ENCODE peak calls at places on chromosomes 11 and 22, in seven cellular contexts. B, T, Q, N, R, S and P are unnamed samples.

GRCh38 chr22:39545310-39546063 is 12.9 kb upstream of the RPS19BP1 start:
- DNase-seq in B (peak), Q (peak), T (peak), R (no peak), S (no peak), N (no peak), P (no peak)

GRCh38 chr11:117862019-117862725 is 14.3 kb downstream of the FXYD6 start:
- DNase-seq in B (no peak), T (no peak), R (no peak), N (no peak), S (no peak), Q (no peak), P (no peak)

GRCh38 chr22:48559647-48560388 is 1267.9 kb downstream of the BRD1 start:
- DNase-seq in T (no peak), S (no peak), B (no peak), N (no peak), R (no peak), Q (no peak), P (no peak)

GRCh38 chr11:106974831-106975230 is 43.4 kb downstream of the GUCY1A2 start:
- DNase-seq in B (no peak), S (no peak), N (peak), Q (no peak), T (no peak), R (no peak), P (no peak)

GRCh38 chr22:17910561-17911311 is 113.6 kb downstream of the MICAL3 start:
- DNase-seq in S (peak), T (peak), Q (peak), R (no peak), B (peak), N (peak), P (peak)

GRCh38 chr22:38751422-38752346 is 4.1 kb downstream of the SUN2 start:
- DNase-seq in T (no peak), N (peak), Q (no peak), S (no peak), R (peak), B (no peak), P (no peak)

GRCh38 chr11:61332266-61332822 is 561 bp downstream of the DDB1 start:
- DNase-seq in Q (peak), S (no peak), T (peak), B (peak), N (peak), R (no peak), P (peak)

GRCh38 chr11:113046866-113047265 is 85.6 kb downstream of the NCAM1 start:
- DNase-seq in N (no peak), B (no peak), Q (no peak), R (no peak), S (no peak), T (no peak), P (no peak)

GRCh38 chr11:71505781-71506180 is 21.3 kb upstream of the KRTAP5-7 start:
- DNase-seq in N (no peak), T (no peak), R (no peak), B (no peak), S (no peak), Q (no peak), P (no peak)

GRCh38 chr11:83220279-83220678 is 26.8 kb downstream of the ANKRD42 start:
- DNase-seq in B (no peak), R (no peak), N (peak), Q (no peak), T (peak), S (no peak), P (no peak)

GRCh38 chr11:116680349-116681125 is 92.2 kb downstream of the BUD13 start:
- DNase-seq in B (no peak), T (no peak), Q (no peak), S (no peak), N (no peak), R (no peak), P (no peak)

GRCh38 chr11:94020777-94021615 is at the start of gene HEPHL1:
- DNase-seq in T (no peak), N (peak), Q (no peak), R (peak), B (no peak), S (no peak), P (no peak)

DNA sequence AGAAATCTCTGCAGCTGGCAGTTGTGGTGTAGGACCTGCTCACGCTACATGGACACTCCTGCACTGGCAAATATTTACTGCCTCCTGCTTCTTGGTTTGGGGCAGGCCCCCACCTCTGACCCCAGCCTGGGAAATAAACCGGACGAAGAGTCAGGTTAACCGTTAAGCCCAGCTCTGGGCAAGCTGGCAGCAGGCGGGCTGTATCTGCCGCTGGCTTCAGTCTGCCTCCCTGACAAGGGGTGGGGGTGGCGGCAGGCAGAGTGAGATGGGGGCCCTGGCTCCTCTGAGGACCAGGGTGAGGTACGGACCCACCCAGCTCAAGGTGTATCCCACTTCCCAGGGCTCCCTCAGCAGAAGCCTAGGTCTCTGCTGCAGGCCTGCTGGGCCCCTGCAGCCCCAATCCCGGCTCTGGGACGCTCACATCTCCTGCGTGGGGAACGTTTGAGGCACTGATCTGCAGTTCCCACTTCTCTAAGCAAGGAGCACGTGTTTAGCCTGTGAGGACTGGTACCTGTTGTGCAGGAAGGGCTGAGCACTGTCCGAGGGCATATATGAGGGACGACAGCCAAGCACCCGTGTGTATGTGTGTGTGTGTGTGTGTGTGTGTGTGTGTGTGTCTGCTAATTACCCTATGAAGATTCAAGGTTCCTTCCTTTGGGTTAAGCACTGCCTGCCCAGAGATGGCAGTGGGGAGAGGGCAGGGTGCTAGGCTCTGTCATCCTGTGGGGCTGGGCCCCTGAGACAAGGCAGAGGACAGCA is 1.1 kb upstream of the LRRC75B start:
- DNase-seq in S (no peak), N (no peak), B (no peak), R (no peak), Q (no peak), T (no peak), P (no peak)
- H3K27ac ChIP-seq in S (no peak), N (no peak), B (no peak), R (no peak), Q (peak), T (no peak), P (no peak)

GRCh38 chr11:65021509-65021908 is 5.7 kb upstream of the SNX15 start:
- DNase-seq in Q (no peak), B (no peak), R (no peak), T (no peak), N (no peak), S (no peak), P (no peak)

GRCh38 chr11:65032216-65032615 is 5.0 kb downstream of the SNX15 start:
- DNase-seq in B (no peak), S (no peak), Q (no peak), N (no peak), R (no peak), T (no peak), P (no peak)

GRCh38 chr11:65026810-65027209 is 429 bp upstream of the SNX15 start:
- DNase-seq in R (peak), N (no peak), Q (no peak), S (no peak), T (no peak), B (no peak), P (no peak)

GRCh38 chr11:65027213-65028067 is at the start of gene SNX15:
- DNase-seq in S (peak), T (peak), Q (peak), B (peak), N (peak), R (peak), P (peak)
- H3K4me3 ChIP-seq in S (peak), T (peak), Q (peak), B (peak), N (peak), R (peak), P (peak)

DNA sequence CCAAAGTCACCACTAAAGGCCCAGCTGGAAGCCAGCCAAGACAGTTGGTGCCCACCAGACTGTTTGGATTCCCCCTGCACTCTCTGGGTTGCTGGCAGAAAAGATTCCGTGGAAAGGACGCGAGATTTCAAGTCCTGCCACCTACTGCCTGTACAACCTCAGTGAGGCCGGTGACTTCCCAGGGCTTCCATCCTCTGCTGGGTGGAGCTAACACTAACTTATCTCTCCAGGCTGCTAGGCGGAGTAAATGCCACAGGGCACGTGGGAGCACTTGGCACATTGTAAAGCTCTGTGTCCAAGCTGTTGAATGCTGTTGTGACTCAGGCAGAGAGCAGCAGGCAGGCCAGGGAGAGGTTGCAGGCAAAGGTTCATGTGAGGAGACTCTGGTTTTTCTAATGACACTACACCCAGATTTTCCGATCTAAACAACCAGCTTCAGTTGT is 50.9 kb upstream of the CDON start:
- DNase-seq in S (peak), T (peak), B (peak), R (peak), N (peak), Q (peak), P (peak)
- H3K27ac ChIP-seq in S (peak), T (no peak), B (no peak), R (no peak), N (peak), Q (no peak), P (no peak)

DNA sequence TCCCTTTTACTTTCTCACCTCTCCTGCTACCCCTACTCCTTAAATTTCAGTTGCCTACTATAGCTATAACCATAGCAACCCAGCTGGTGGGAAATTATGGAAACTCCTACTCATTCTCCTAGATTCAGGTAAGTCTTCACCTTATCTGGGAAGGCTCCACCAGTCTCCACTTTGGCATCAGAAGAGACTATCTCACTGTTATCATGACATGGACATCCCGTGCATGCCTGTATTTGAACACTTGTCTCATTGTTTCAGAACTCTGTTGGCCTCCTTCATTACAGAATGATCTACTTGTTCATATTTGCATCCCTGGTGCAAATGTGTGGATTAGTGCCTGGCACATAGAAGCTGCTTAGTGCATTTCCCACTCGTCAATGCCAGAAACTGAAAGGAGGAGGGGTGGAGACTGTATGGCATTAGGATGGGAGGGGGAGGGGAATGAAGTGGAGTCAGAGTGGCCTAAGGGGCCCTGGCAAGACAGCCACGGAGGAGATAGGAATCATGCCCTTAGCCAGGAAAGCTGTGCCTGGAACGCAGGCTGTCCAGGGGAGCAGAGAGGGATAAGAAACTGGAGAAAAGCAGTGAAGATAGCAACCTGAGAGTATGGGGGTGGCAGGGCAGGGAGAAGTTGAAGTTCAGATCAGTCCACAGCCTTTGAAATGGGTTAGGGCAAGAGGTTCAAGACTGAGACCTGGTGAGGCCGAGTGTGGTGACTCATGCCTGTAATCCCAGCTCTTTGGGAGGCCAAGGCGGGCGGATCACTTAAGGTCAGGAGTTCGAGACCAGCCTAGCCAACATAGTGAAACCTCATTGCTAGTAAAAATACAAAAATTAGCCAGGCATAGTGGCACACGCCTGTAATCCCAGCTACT is 53.8 kb upstream of the CAPRIN1 start:
- DNase-seq in T (peak), B (no peak), S (no peak), R (no peak), Q (peak), N (no peak), P (no peak)
- H3K4me3 ChIP-seq in T (no peak), B (no peak), S (no peak), R (no peak), Q (no peak), N (no peak), P (peak)

DNA sequence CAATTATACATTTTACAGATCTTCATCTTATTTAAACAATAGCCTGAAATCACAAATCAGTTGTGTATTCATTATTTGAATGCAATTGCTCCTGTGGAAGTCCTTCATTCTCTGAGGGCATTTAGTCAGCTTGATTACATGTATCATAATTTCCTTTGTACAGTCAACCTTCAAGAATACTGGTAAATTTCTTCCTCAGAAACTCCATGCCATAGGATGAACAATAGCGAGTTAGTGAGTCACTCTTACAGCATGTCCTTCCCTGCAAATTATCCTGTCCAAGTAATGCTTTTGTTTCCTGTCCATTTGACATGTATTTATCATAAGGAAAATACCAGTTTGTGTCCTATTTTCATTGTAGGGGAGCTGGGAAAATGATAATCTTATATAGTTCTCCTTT is 3.8 kb downstream of the OR10S1 start:
- DNase-seq in B (peak), N (peak), T (no peak), S (no peak), R (peak), Q (no peak), P (peak)
- H3K27ac ChIP-seq in B (peak), N (no peak), T (no peak), S (no peak), R (peak), Q (no peak), P (no peak)

DNA sequence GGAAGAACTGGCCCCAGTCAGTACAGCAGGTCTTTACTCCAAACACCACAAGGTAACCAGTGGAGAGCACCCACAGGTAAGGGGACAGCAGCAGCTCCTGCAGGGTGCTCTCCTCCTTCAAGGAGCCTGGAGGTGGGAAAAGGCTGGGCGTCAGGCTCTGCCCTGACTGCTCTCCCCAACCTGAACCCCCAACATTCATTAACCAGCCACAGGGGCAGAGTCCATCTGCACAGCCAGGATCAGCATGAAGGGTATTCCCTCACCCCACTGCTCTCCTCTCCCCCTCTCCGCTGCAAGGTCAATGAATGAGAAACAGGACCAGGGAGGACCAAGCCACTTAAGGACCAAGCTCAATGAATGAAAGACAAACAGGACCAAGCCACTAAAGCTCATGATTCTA is 3.7 kb downstream of the SLC37A4 start:
- DNase-seq in B (no peak), R (no peak), N (no peak), S (no peak), Q (no peak), T (no peak), P (no peak)
- H3K4me3 ChIP-seq in B (no peak), R (no peak), N (no peak), S (no peak), Q (no peak), T (no peak), P (no peak)

GRCh38 chr22:30227438-30228228 is 18.9 kb downstream of the LIF start:
- DNase-seq in B (no peak), S (no peak), Q (no peak), N (no peak), T (no peak), R (no peak), P (no peak)
- H3K27ac ChIP-seq in B (no peak), S (no peak), Q (no peak), N (no peak), T (no peak), R (peak), P (no peak)

GRCh38 chr11:118915941-118916841 is 9.5 kb downstream of the BCL9L start:
- DNase-seq in R (no peak), B (no peak), N (no peak), Q (no peak), T (no peak), S (no peak), P (no peak)
- H3K4me3 ChIP-seq in R (no peak), B (no peak), N (no peak), Q (no peak), T (peak), S (peak), P (no peak)